ENCODE peak calls at places on chromosomes 3 and 15, in eight cellular contexts. O is HCT116, S is H1, H is colonic mucosa, V is mesendoderm, L is IMR-90, M is endothelial cell of umbilical vein, U is astrocyte. K is an unnamed sample.

GRCh38 chr15:31032959-31033358 is 41.5 kb upstream of the MTMR10 start:
- DNase-seq in U (peak), L (peak), V (no peak), O (no peak), M (peak), H (no peak), S (no peak), K (no peak)

GRCh38 chr3:141578197-141578596 is 91.4 kb downstream of the RASA2 start:
- DNase-seq in M (no peak), H (no peak), S (no peak), U (peak), V (no peak), L (peak), O (no peak), K (no peak)

GRCh38 chr15:81323944-81324881 is at the start of gene STARD5:
- DNase-seq in S (peak), M (peak), V (peak), U (peak), L (peak), H (peak), O (peak), K (peak)

GRCh38 chr3:13879946-13880810 is at the start of gene WNT7A:
- DNase-seq in H (no peak), V (peak), L (no peak), S (peak), U (no peak), O (no peak), M (no peak), K (peak)

GRCh38 chr3:141407817-141408216 is 39.5 kb downstream of the ZBTB38 start:
- DNase-seq in U (no peak), O (no peak), M (no peak), V (no peak), S (no peak), L (no peak), H (no peak), K (no peak)

GRCh38 chr3:97504463-97504862 is 260.1 kb upstream of the ARL6 start:
- DNase-seq in M (no peak), H (no peak), S (no peak), U (no peak), V (peak), O (no peak), L (no peak), K (no peak)

GRCh38 chr15:46956456-46956855 is 760.8 kb upstream of the SEMA6D start:
- DNase-seq in O (no peak), H (no peak), U (no peak), V (no peak), L (no peak), S (no peak), M (no peak), K (no peak)

GRCh38 chr3:196169836-196170240 is 41.4 kb downstream of the ZDHHC19 start:
- DNase-seq in S (no peak), V (no peak), M (no peak), H (no peak), O (no peak), U (no peak), L (no peak), K (no peak)

GRCh38 chr15:58510715-58511465 is 79.1 kb downstream of the LIPC start:
- DNase-seq in H (no peak), S (no peak), M (peak), O (no peak), V (no peak), L (peak), U (peak), K (peak)

GRCh38 chr3:16410659-16411058 is 102.8 kb downstream of the RFTN1 start:
- DNase-seq in M (no peak), L (no peak), O (no peak), S (no peak), U (no peak), H (no peak), V (no peak), K (no peak)

DNA sequence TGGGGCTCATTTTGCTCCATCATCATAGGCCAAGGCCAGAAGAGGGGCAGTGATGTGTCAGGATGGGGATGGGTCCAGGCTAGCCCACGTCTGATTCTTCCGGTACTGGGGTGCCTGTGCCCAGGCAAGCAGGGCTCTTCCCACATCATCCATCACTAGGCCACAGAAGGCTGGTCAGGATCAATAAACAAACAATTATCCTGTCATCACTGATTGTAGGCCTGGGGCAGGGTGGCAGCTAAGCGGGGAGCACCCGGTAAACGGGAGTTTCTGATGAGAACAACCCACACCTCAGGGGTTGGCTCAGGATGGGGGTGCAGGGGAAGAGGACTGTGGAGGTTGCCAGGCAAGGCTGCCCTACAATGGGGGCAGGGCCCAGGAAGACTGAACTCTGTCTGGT is 18.1 kb upstream of the CACNA2D2 start:
- DNase-seq in M (no peak), U (no peak), S (no peak), V (no peak), O (no peak), H (no peak), L (no peak), K (no peak)
- H3K9ac ChIP-seq in M (no peak), U (no peak), S (no peak), V (no peak), O (no peak), H (no peak), L (no peak), K (no peak)

DNA sequence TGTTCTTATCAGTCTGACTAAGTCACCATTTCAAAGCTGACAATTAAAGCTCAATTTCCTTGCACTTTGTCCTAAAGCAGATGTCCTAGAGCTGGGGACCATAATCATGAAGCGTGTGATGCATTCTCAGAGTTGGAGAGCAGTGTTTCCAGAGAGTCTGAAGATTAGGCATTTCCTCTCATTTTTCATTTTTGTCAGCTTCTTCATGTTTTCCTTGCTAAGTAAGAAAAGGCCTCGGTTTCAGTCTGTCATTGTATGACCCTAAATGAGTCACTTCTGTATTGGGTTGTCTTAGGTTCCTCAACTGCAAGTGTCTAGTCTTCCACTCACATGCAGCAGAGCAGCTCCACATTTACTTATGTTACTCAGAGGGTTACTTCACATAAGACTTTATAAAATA is 257.2 kb upstream of the TPRG1 start:
- DNase-seq in V (no peak), H (no peak), O (no peak), L (peak), U (peak), S (no peak), M (peak), K (peak)
- H3K9ac ChIP-seq in V (no peak), H (no peak), O (no peak), L (no peak), U (no peak), S (no peak), M (no peak), K (no peak)

DNA sequence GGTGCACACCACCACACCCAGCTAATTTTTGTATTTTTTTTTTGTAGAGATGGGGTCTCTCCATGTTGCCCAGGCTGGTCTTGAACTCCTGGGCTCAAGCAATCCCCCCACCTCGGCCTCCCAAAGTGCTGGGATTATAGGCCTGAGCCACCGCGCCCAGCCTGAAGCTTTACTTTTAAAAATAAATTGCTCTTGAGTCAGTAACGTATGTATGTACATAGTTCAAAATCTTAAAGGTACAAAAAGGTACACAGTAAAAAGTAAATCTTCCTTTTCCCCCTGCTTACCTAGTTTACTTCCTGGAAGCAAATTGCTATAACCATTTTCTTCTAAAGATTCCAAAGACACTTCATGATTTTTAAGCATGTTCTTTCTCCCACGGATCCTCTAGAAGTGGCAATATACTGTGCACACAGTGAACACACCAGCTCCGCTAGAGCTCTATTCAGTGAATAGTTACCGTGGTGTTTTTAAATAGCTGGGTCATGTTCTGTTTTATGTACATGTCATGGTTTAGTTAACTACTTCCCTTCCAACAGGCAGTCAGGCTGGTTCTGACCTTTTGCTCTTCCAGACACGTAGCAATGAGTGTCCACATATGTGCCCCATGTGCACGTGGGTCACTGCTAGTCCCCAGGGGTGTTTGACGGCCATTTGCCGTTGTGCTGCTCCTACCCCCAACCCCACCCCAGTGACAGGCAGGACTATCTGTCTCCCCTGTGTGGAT is 82.1 kb downstream of the EEFSEC start:
- DNase-seq in V (no peak), L (peak), M (no peak), H (no peak), S (no peak), O (no peak), U (no peak), K (no peak)
- H3K9ac ChIP-seq in V (no peak), L (no peak), M (no peak), H (no peak), S (no peak), O (no peak), U (no peak), K (no peak)

GRCh38 chr3:181700168-181701087 is 11.3 kb upstream of the SOX2 start:
- DNase-seq in V (peak), L (peak), O (peak), U (no peak), M (peak), H (peak), S (peak), K (peak)
- H3K9ac ChIP-seq in V (no peak), L (no peak), O (no peak), U (peak), M (peak), H (no peak), S (no peak), K (no peak)

GRCh38 chr3:119664850-119665379 is 4.5 kb upstream of the POPDC2 start:
- DNase-seq in S (no peak), V (peak), L (peak), M (no peak), U (peak), H (no peak), O (no peak), K (peak)
- H3K9ac ChIP-seq in S (no peak), V (no peak), L (no peak), M (no peak), U (no peak), H (no peak), O (no peak), K (peak)

GRCh38 chr15:94230436-94230885 is 900 bp upstream of the MCTP2 start:
- DNase-seq in U (no peak), O (no peak), H (no peak), S (no peak), V (no peak), M (no peak), L (no peak), K (no peak)

GRCh38 chr15:94232107-94232506 is 746 bp downstream of the MCTP2 start:
- DNase-seq in V (no peak), H (no peak), O (no peak), M (no peak), S (no peak), U (no peak), L (no peak), K (no peak)

GRCh38 chr15:94229591-94230365 is 1.6 kb upstream of the MCTP2 start:
- DNase-seq in U (no peak), L (no peak), H (no peak), O (no peak), M (no peak), V (no peak), S (no peak), K (peak)

GRCh38 chr15:94230886-94231727 is at the start of gene MCTP2:
- DNase-seq in U (peak), O (peak), L (peak), V (peak), H (peak), M (peak), S (peak), K (peak)

GRCh38 chr15:94231728-94232086 is 346 bp downstream of the MCTP2 start:
- DNase-seq in S (no peak), V (peak), M (no peak), U (no peak), H (peak), O (no peak), L (no peak), K (peak)
- H3K9ac ChIP-seq in S (no peak), V (peak), M (no peak), U (no peak), H (peak), O (peak), L (peak), K (peak)

K was measured in PC-3.